ENCODE peak calls at places on chromosomes 3 and 15, in four cellular contexts. H, B, Y and X are unnamed samples.

GRCh38 chr15:85579957-85580694 is 199.7 kb downstream of the AKAP13 start:
- DNase-seq in H (no peak), Y (no peak), B (peak), X (peak)

GRCh38 chr3:129312021-129312639 is 33.5 kb downstream of the HMCES start:
- DNase-seq in B (no peak), H (no peak), Y (no peak), X (no peak)

GRCh38 chr15:30913761-30914160 is 10.0 kb downstream of the FAN1 start:
- DNase-seq in B (no peak), H (no peak), Y (no peak), X (no peak)

GRCh38 chr3:42229942-42230688 is 35.9 kb downstream of the CCK start:
- DNase-seq in Y (no peak), H (peak), B (no peak), X (peak)

GRCh38 chr3:173747427-173747826 is 349.9 kb downstream of the NLGN1 start:
- DNase-seq in B (no peak), H (no peak), Y (no peak), X (no peak)

GRCh38 chr15:70856884-70857546 is 3.1 kb upstream of the LARP6 start:
- DNase-seq in H (peak), Y (no peak), B (peak), X (peak)

GRCh38 chr3:63304421-63304820 is 26.3 kb downstream of the SYNPR start:
- DNase-seq in H (no peak), Y (no peak), B (no peak), X (no peak)

GRCh38 chr15:69914960-69915359 is 182.8 kb downstream of the TLE3 start:
- DNase-seq in Y (no peak), B (no peak), H (no peak), X (no peak)

GRCh38 chr3:151439652-151440125 is 21.2 kb downstream of the IGSF10 start:
- DNase-seq in B (no peak), H (peak), Y (peak), X (peak)

GRCh38 chr3:125212509-125213372 is at the start of gene SLC12A8:
- DNase-seq in Y (peak), H (peak), B (peak), X (peak)

GRCh38 chr15:64224508-64224907 is 61.7 kb upstream of the PPIB start:
- DNase-seq in H (no peak), Y (no peak), B (no peak), X (peak)

GRCh38 chr3:195549931-195550519 is 6.9 kb upstream of the PPP1R2 start:
- DNase-seq in H (no peak), Y (peak), B (no peak), X (no peak)

GRCh38 chr3:74605437-74605836 is 9.0 kb downstream of the CNTN3 start:
- DNase-seq in H (no peak), Y (no peak), B (no peak), X (no peak)

GRCh38 chr3:125019271-125019670 is 36.5 kb downstream of the HEG1 start:
- DNase-seq in B (no peak), H (no peak), Y (no peak), X (no peak)

GRCh38 chr15:38876211-38876610 is 311.6 kb upstream of the RASGRP1 start:
- DNase-seq in B (no peak), H (no peak), Y (no peak), X (no peak)

GRCh38 chr3:62587169-62587568 is 213.8 kb upstream of the FEZF2 start:
- DNase-seq in H (no peak), Y (no peak), B (no peak), X (no peak)

GRCh38 chr3:175146258-175146657 is 287.1 kb downstream of the NAALADL2 start:
- DNase-seq in B (no peak), Y (no peak), H (no peak), X (peak)

GRCh38 chr15:67937153-67937761 is 97.4 kb upstream of the RNU6-1 start:
- DNase-seq in Y (no peak), H (no peak), B (no peak), X (peak)